ENCODE peak calls at places on chromosome 3, in seven cellular contexts. T, D, B, K, N, O and U are unnamed samples.

GRCh38 chr3:70264122-70264780 is 48.2 kb downstream of the MDFIC2 start:
- DNase-seq in T (no peak), K (peak; percentile 66), O (peak; percentile 14), D (no peak), N (no peak), B (no peak), U (no peak)

GRCh38 chr3:79236488-79236887 is 531.3 kb downstream of the ROBO1 start:
- DNase-seq in K (no peak), O (no peak), B (no peak), N (no peak), T (no peak), D (no peak), U (no peak)

GRCh38 chr3:128257632-128258031 is 104.4 kb downstream of the EEFSEC start:
- DNase-seq in N (no peak), O (no peak), T (no peak), K (no peak), B (no peak), D (no peak), U (no peak)

GRCh38 chr3:129651316-129652202 is 45.1 kb upstream of the PLXND1 start:
- DNase-seq in K (peak; percentile 70), O (peak; percentile 80), B (no peak), T (no peak), D (no peak), N (no peak), U (no peak)

GRCh38 chr3:187777331-187778046 is 32.2 kb upstream of the BCL6 start:
- DNase-seq in K (peak; percentile 15), B (no peak), D (no peak), O (no peak), T (no peak), N (no peak), U (peak; percentile 24)

GRCh38 chr3:111314146-111314873 is 227.7 kb upstream of the CD96 start:
- DNase-seq in T (no peak), D (no peak), B (no peak), N (no peak), K (no peak), O (no peak), U (no peak)

GRCh38 chr3:177522051-177522450 is 324.8 kb upstream of the TBL1XR1 start:
- DNase-seq in D (no peak), B (no peak), O (no peak), K (no peak), T (no peak), N (no peak), U (no peak)

GRCh38 chr3:30155755-30156154 is 450.6 kb upstream of the TGFBR2 start:
- DNase-seq in K (no peak), B (no peak), T (no peak), N (no peak), O (no peak), D (no peak), U (no peak)

GRCh38 chr3:158058775-158059174 is 47.4 kb downstream of the SHOX2 start:
- DNase-seq in T (no peak), D (peak; percentile 56), K (peak; percentile 34), N (no peak), O (no peak), B (peak; percentile 12), U (no peak)

GRCh38 chr3:16511561-16512434 is 1.7 kb downstream of the RFTN1 start:
- DNase-seq in B (no peak), O (no peak), N (no peak), K (no peak), T (no peak), D (no peak), U (peak; percentile 64)

GRCh38 chr3:71109241-71109976 is 474.1 kb downstream of the FOXP1 start:
- DNase-seq in K (no peak), T (no peak), D (no peak), O (peak; percentile 51), B (no peak), N (no peak), U (no peak)

GRCh38 chr3:107760141-107760540 is 237.4 kb downstream of the BBX start:
- DNase-seq in N (no peak), B (no peak), T (no peak), O (no peak), K (no peak), D (no peak), U (no peak)

GRCh38 chr3:100317928-100318327 is 16.6 kb upstream of the NIT2 start:
- DNase-seq in T (no peak), K (no peak), N (no peak), B (no peak), O (no peak), D (no peak), U (no peak)

GRCh38 chr3:64342940-64343691 is 117.8 kb upstream of the PRICKLE2 start:
- DNase-seq in O (peak; percentile 93), B (no peak), D (no peak), K (peak; percentile 38), N (no peak), T (no peak), U (no peak)

GRCh38 chr3:105458518-105459215 is 92.0 kb downstream of the ALCAM start:
- DNase-seq in D (no peak), B (no peak), K (no peak), T (no peak), N (no peak), O (no peak), U (no peak)

GRCh38 chr3:1214928-1215327 is 122.1 kb downstream of the CNTN6 start:
- DNase-seq in T (no peak), O (no peak), D (no peak), N (no peak), B (no peak), K (no peak), U (no peak)